ENCODE peak calls at places on chromosomes 3 and 15, in six cellular contexts. X, Y, M, J, E and U are unnamed samples.

GRCh38 chr3:149576071-149576564 is 81.7 kb downstream of the WWTR1 start:
- DNase-seq in J (no peak), M (no peak), X (no peak), E (no peak), Y (no peak), U (no peak)

GRCh38 chr3:69368129-69368741 is 17.7 kb downstream of the FRMD4B start:
- DNase-seq in E (no peak), M (no peak), J (no peak), Y (no peak), X (no peak), U (no peak)

GRCh38 chr3:45054196-45054857 is 28.2 kb downstream of the CLEC3B start:
- DNase-seq in X (no peak), E (no peak), J (no peak), Y (no peak), M (no peak), U (no peak)

GRCh38 chr3:156751461-156752025 is 74.6 kb upstream of the LEKR1 start:
- DNase-seq in E (peak), J (no peak), Y (no peak), X (peak), M (peak), U (no peak)

GRCh38 chr3:132394334-132394733 is 23.0 kb upstream of the DNAJC13 start:
- DNase-seq in J (no peak), E (no peak), X (peak), Y (no peak), M (no peak), U (no peak)

GRCh38 chr3:71502066-71502465 is 81.5 kb downstream of the FOXP1 start:
- DNase-seq in M (no peak), J (no peak), X (no peak), E (no peak), Y (no peak), U (no peak)

GRCh38 chr15:68192117-68192516 is 13.0 kb downstream of the CALML4 start:
- DNase-seq in J (no peak), E (no peak), M (no peak), Y (no peak), X (no peak), U (no peak)

GRCh38 chr15:73225358-73226015 is 143.3 kb downstream of the HCN4 start:
- DNase-seq in Y (no peak), E (no peak), X (no peak), J (no peak), M (no peak), U (no peak)

GRCh38 chr3:128317698-128318231 is 148.9 kb downstream of the DNAJB8 start:
- DNase-seq in E (no peak), J (no peak), M (peak), X (no peak), Y (peak), U (no peak)

GRCh38 chr3:9861201-9861600 is 17.4 kb upstream of the RPUSD3 start:
- DNase-seq in X (no peak), M (no peak), E (no peak), J (no peak), Y (no peak), U (no peak)

GRCh38 chr3:107845355-107846281 is 245.2 kb downstream of the CD47 start:
- DNase-seq in X (no peak), J (no peak), E (no peak), M (no peak), Y (no peak), U (no peak)

GRCh38 chr15:95129589-95129988 is 898.2 kb downstream of the MCTP2 start:
- DNase-seq in Y (no peak), E (no peak), X (peak), M (peak), J (no peak), U (no peak)

GRCh38 chr15:31169558-31169957 is 68.0 kb upstream of the TRPM1 start:
- DNase-seq in M (no peak), X (no peak), E (no peak), Y (no peak), J (peak), U (no peak)

GRCh38 chr3:160374472-160374871 is 24.6 kb downstream of the IFT80 start:
- DNase-seq in M (no peak), X (no peak), E (no peak), J (no peak), Y (no peak), U (no peak)

GRCh38 chr15:73366766-73367623 is 1.8 kb downstream of the HCN4 start:
- DNase-seq in X (peak), M (no peak), Y (no peak), E (no peak), J (no peak), U (no peak)

GRCh38 chr15:64911317-64912186 is at the start of gene ANKDD1A:
- DNase-seq in Y (peak), E (peak), M (peak), X (peak), J (no peak), U (peak)

GRCh38 chr15:23823508-23823907 is 136.4 kb upstream of the NDN start:
- DNase-seq in Y (no peak), E (no peak), X (no peak), M (peak), J (no peak), U (no peak)

GRCh38 chr15:86139828-86140227 is 60.2 kb downstream of the AGBL1 start:
- DNase-seq in M (peak), J (no peak), E (no peak), Y (no peak), X (no peak), U (no peak)

GRCh38 chr15:96561593-96561992 is 231.1 kb downstream of the NR2F2 start:
- DNase-seq in J (no peak), M (no peak), X (no peak), Y (no peak), E (no peak), U (no peak)

GRCh38 chr15:49751191-49751590 is 130.3 kb downstream of the DTWD1 start:
- DNase-seq in Y (no peak), X (no peak), E (no peak), M (no peak), J (no peak), U (peak)

GRCh38 chr3:47681016-47681415 is 100.7 kb downstream of the SMARCC1 start:
- DNase-seq in X (no peak), Y (no peak), E (no peak), J (no peak), M (peak), U (no peak)

DNA sequence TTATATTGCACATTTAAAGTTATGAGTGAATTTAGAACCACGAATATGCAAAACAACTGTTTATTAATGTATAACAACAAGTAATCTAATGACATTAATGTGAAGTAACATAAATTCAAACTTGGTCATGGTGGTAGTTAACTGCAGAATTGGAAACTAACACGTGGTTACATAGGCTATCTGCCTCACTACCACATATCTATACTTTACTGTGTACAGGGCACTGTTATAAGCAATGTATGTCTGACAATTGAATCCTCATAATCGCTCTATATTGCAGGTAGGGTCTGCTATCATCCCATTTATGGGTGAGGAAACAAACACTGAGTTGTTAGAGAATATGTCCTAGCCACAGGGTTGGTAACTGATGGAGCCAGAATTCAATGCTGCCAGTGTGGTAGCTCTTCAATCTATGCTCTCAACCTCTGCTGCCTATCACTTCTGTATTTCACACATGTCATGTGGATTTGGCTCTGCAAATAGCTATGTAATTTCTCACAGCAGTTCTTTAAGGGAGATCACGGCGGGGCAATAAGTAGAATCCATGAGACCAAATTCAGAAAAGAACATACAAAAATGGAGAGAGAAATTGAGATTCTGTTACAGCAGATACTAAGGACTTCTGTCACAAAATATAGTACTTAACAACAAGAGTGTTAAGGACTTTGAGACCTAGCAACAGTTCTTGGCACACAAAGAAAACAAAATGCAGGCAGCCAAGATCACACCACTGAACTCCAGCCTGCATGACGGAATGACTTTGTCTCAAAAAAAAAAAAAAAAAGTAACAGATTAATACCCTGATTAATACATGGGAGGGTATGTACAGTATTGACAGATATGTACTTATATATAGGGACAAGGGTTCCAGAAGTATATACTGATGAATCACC is 100.0 kb upstream of the CSPG5 start:
- DNase-seq in M (no peak), E (no peak), J (no peak), X (no peak), Y (no peak), U (peak)
- H3K27ac ChIP-seq in M (no peak), E (no peak), J (no peak), X (no peak), Y (no peak), U (peak)

GRCh38 chr3:168327836-168328235 is 232.1 kb upstream of the GOLIM4 start:
- DNase-seq in Y (no peak), X (no peak), M (no peak), J (no peak), E (no peak), U (no peak)

GRCh38 chr3:168325684-168326083 is 230.0 kb upstream of the GOLIM4 start:
- DNase-seq in J (no peak), Y (no peak), E (no peak), M (no peak), X (no peak), U (no peak)

DNA sequence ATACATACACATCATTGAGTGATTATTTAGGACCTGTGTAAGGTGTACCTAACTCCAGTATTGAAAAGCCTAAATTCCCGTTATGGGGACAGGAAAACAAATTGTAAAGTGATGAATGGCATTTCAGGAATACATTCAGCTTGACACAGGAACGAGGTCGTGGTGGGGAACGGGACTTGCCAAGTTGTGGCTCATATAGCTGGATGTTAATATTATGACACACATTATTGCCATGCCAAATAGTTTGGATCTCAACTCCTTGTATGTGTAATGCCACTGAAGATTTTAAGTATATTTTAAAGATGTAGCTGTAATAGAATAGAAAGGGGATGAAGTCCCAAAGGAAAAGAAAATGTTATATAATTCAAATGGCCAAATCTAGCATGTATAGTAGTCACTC is 227.2 kb upstream of the GOLIM4 start:
- DNase-seq in Y (no peak), J (no peak), E (no peak), X (no peak), M (no peak), U (no peak)
- TF ChIP-seq POLR2A in Y (no peak), J (no peak), E (no peak), X (no peak), M (no peak), U (no peak)

GRCh38 chr3:186258968-186259367 is 103.1 kb downstream of the DGKG start:
- DNase-seq in J (no peak), M (no peak), X (no peak), E (no peak), Y (no peak), U (no peak)

GRCh38 chr3:186251948-186252619 is 110.0 kb downstream of the DGKG start:
- DNase-seq in X (peak), Y (peak), E (no peak), M (no peak), J (no peak), U (no peak)

GRCh38 chr3:186257866-186258265 is 104.2 kb downstream of the DGKG start:
- DNase-seq in X (no peak), J (no peak), E (no peak), Y (no peak), M (no peak), U (no peak)

GRCh38 chr3:186254676-186255665 is 107.1 kb downstream of the DGKG start:
- DNase-seq in M (no peak), X (peak), Y (no peak), J (no peak), E (no peak), U (no peak)

DNA sequence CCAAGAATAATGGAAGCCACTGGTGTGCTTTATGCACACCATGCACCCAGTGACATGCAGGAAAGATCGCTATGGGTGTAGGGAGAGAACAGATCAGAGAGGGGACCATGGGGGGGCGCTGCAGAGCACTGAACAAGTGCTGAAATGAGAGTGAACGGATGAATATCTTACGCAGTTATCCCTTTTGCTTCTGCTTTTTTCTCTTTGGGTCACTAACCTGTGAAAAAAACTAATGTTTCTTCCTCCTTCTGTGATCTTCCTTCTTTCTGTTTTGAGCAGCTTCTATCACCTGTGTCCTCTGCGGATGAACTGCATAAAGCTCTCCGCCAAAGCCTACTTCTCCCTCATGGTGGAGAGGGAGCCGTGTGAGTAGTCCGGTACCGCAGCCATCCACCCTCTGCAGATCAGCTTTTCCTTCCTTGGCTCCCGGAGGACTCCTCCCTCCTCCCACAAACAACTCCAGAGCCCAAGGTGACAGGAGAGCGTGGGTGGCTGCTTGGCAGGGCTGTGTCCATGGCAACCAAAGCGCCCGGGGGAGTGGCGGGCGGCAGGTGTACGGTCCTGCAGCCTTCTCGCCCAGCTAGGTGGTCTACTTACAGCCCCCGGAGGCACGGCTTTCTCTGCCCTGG is 106.2 kb downstream of the DGKG start:
- DNase-seq in X (no peak), M (peak), Y (peak), E (no peak), J (no peak), U (peak)
- TF ChIP-seq CTCF in X (no peak), M (no peak), Y (no peak), E (no peak), J (peak), U (no peak)

GRCh38 chr15:90611157-90611556 is 81.4 kb downstream of the CRTC3 start:
- DNase-seq in E (no peak), J (no peak), M (no peak), X (no peak), Y (no peak), U (no peak)
- H3K27ac ChIP-seq in E (peak), J (peak), M (no peak), X (peak), Y (no peak), U (peak)

DNA sequence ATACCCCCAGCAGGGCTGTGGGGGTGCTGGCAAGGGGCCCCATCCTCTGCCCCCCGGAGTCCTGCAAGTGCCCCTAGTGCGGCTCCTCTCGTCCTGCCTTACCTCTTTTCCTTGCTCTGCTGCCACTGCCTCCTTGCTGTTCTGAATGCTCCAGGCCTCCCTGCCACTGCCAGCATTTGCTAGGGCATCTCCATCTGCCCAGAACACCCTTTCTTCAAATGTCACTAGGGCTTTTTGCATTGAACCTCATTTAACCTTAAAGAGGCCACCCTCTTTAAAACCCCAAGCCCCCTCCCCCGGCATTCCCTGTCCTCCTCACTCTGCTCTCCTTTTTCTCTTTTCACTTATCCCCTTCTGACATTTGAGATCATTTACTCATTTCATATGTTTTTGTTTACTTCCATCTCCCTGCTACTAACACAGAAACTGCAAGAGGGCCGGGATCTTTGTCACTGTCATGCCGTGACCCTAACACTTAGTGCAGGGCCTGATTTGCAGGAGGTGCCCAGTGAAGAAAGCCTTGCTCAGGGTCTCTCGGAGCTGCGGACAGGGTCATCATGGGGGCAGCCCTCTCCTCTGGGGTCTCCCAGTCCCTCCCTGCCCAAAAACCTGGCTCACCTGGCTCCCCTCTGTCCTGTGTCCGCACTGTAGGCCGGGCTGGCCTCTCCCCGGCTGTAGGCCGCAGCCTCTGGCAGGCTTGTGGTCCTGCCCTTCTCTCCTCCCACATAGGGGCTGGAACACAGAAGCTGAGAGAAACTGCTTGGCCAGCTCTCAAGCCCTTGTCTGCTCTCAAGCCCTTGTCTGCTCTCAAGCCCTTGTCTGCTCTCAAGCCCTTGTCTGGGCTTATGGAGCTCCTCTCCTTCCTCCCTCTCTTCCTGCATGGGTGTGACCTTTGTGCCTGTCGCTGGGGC is at the start of gene ACOX2:
- DNase-seq in M (peak), X (peak), E (peak), J (peak), Y (peak), U (peak)
- TF ChIP-seq POLR2A in M (no peak), X (peak), E (no peak), J (no peak), Y (peak), U (no peak)

GRCh38 chr3:134126153-134126552 is 96.4 kb upstream of the SLCO2A1 start:
- DNase-seq in X (no peak), Y (no peak), M (no peak), E (no peak), J (no peak), U (no peak)
- TF ChIP-seq CTCF in X (no peak), Y (no peak), M (no peak), E (no peak), J (no peak), U (no peak)

GRCh38 chr3:137692803-137693431 is 71.2 kb upstream of the SOX14 start:
- DNase-seq in Y (no peak), X (peak), E (no peak), J (no peak), M (peak), U (no peak)

GRCh38 chr3:137687181-137687880 is 76.8 kb upstream of the SOX14 start:
- DNase-seq in X (no peak), M (no peak), E (no peak), J (no peak), Y (no peak), U (no peak)
- H3K27ac ChIP-seq in X (no peak), M (no peak), E (no peak), J (no peak), Y (no peak), U (no peak)

GRCh38 chr15:40932625-40933519 is 3.7 kb downstream of the DLL4 start:
- DNase-seq in M (no peak), E (no peak), Y (no peak), J (no peak), X (peak), U (no peak)
- TF ChIP-seq POLR2A in M (no peak), E (no peak), Y (no peak), J (no peak), X (no peak), U (no peak)